ENCODE peak calls at places on chromosomes 3 and 15, in seven cellular contexts. One of them, this sample, is unnamed.

GRCh38 chr15:57044072-57044702 is 125.7 kb downstream of the TCF12 start:
- DNase-seq in A549: no peak
- DNase-seq in BE2C: no peak
- DNase-seq in foreskin fibroblast: no peak
- DNase-seq in fibroblast of mammary gland: no peak
- DNase-seq in mammary epithelial cell: no peak
- DNase-seq in endothelial cell of umbilical vein: no peak
- DNase-seq in this sample: peak; percentile 15

GRCh38 chr15:73632670-73633058 is 525 bp downstream of the NPTN start:
- DNase-seq in A549: no peak
- DNase-seq in fibroblast of mammary gland: no peak
- DNase-seq in mammary epithelial cell: no peak
- DNase-seq in foreskin fibroblast: no peak
- DNase-seq in BE2C: peak; percentile 26
- DNase-seq in endothelial cell of umbilical vein: no peak
- DNase-seq in this sample: no peak

GRCh38 chr15:42494998-42495360 is 455 bp upstream of the SNAP23 start:
- DNase-seq in fibroblast of mammary gland: peak; percentile 67
- DNase-seq in A549: peak; percentile 25
- DNase-seq in mammary epithelial cell: peak; percentile 64
- DNase-seq in foreskin fibroblast: peak; percentile 79
- DNase-seq in endothelial cell of umbilical vein: peak; percentile 86
- DNase-seq in BE2C: no peak
- DNase-seq in this sample: peak; percentile 76

GRCh38 chr3:46019707-46020106 is 7.6 kb downstream of the XCR1 start:
- DNase-seq in foreskin fibroblast: peak; percentile 28
- DNase-seq in A549: no peak
- DNase-seq in BE2C: no peak
- DNase-seq in mammary epithelial cell: peak; percentile 63
- DNase-seq in fibroblast of mammary gland: peak; percentile 10
- DNase-seq in endothelial cell of umbilical vein: no peak
- DNase-seq in this sample: peak; percentile 21

GRCh38 chr15:68113273-68113672 is 59.2 kb downstream of the PIAS1 start:
- DNase-seq in endothelial cell of umbilical vein: peak; percentile 42
- DNase-seq in BE2C: no peak
- DNase-seq in mammary epithelial cell: no peak
- DNase-seq in fibroblast of mammary gland: peak; percentile 45
- DNase-seq in A549: no peak
- DNase-seq in foreskin fibroblast: peak; percentile 50
- DNase-seq in this sample: no peak

GRCh38 chr15:29348308-29348914 is 78.8 kb upstream of the NSMCE3 start:
- DNase-seq in fibroblast of mammary gland: no peak
- DNase-seq in mammary epithelial cell: no peak
- DNase-seq in foreskin fibroblast: peak; percentile 22
- DNase-seq in endothelial cell of umbilical vein: no peak
- DNase-seq in A549: no peak
- DNase-seq in BE2C: no peak
- DNase-seq in this sample: peak; percentile 1

GRCh38 chr15:52217186-52217585 is 26.0 kb upstream of the GNB5 start:
- DNase-seq in BE2C: peak; percentile 53
- DNase-seq in A549: peak; percentile 21
- DNase-seq in foreskin fibroblast: no peak
- DNase-seq in endothelial cell of umbilical vein: no peak
- DNase-seq in mammary epithelial cell: no peak
- DNase-seq in fibroblast of mammary gland: no peak
- DNase-seq in this sample: peak; percentile 14

GRCh38 chr3:126342991-126343661 is 14.1 kb downstream of the KLF15 start:
- DNase-seq in A549: no peak
- DNase-seq in foreskin fibroblast: peak; percentile 30
- DNase-seq in fibroblast of mammary gland: peak; percentile 47
- DNase-seq in endothelial cell of umbilical vein: no peak
- DNase-seq in BE2C: peak; percentile 72
- DNase-seq in mammary epithelial cell: no peak
- DNase-seq in this sample: peak; percentile 2

GRCh38 chr15:58839485-58839884 is 68.4 kb downstream of the MINDY2 start:
- DNase-seq in foreskin fibroblast: no peak
- DNase-seq in fibroblast of mammary gland: peak; percentile 31
- DNase-seq in A549: peak; percentile 31
- DNase-seq in endothelial cell of umbilical vein: no peak
- DNase-seq in mammary epithelial cell: peak; percentile 7
- DNase-seq in BE2C: no peak
- DNase-seq in this sample: peak; percentile 15

GRCh38 chr3:154428369-154429206 is 1.4 kb downstream of the GPR149 start:
- DNase-seq in endothelial cell of umbilical vein: no peak
- DNase-seq in mammary epithelial cell: no peak
- DNase-seq in A549: no peak
- DNase-seq in fibroblast of mammary gland: no peak
- DNase-seq in BE2C: peak; percentile 5
- DNase-seq in foreskin fibroblast: peak; percentile 55
- DNase-seq in this sample: no peak

GRCh38 chr3:162586591-162586990 is 1090.0 kb downstream of the OTOL1 start:
- DNase-seq in endothelial cell of umbilical vein: no peak
- DNase-seq in A549: no peak
- DNase-seq in foreskin fibroblast: peak; percentile 29
- DNase-seq in fibroblast of mammary gland: peak; percentile 11
- DNase-seq in BE2C: no peak
- DNase-seq in mammary epithelial cell: no peak
- DNase-seq in this sample: no peak

GRCh38 chr15:58551764-58552504 is 120.1 kb downstream of the LIPC start:
- DNase-seq in foreskin fibroblast: peak; percentile 91
- DNase-seq in endothelial cell of umbilical vein: peak; percentile 75
- DNase-seq in BE2C: no peak
- DNase-seq in fibroblast of mammary gland: peak; percentile 98
- DNase-seq in mammary epithelial cell: peak; percentile 92
- DNase-seq in A549: no peak
- DNase-seq in this sample: peak; percentile 70

GRCh38 chr3:84974347-84974746 is 15.6 kb downstream of the CADM2 start:
- DNase-seq in fibroblast of mammary gland: no peak
- DNase-seq in mammary epithelial cell: no peak
- DNase-seq in BE2C: no peak
- DNase-seq in endothelial cell of umbilical vein: no peak
- DNase-seq in foreskin fibroblast: peak; percentile 5
- DNase-seq in A549: no peak
- DNase-seq in this sample: peak; percentile 27
- TF ChIP-seq CTCF in fibroblast of mammary gland: no peak
- TF ChIP-seq CTCF in mammary epithelial cell: peak; percentile 22
- TF ChIP-seq CTCF in BE2C: peak; percentile 43
- TF ChIP-seq CTCF in endothelial cell of umbilical vein: no peak
- TF ChIP-seq CTCF in foreskin fibroblast: no peak
- TF ChIP-seq CTCF in A549: peak; percentile 20
- TF ChIP-seq CTCF in this sample: no peak

GRCh38 chr3:49805884-49806701 is 3.0 kb downstream of the INKA1 start:
- DNase-seq in fibroblast of mammary gland: no peak
- DNase-seq in endothelial cell of umbilical vein: peak; percentile 95
- DNase-seq in mammary epithelial cell: no peak
- DNase-seq in A549: no peak
- DNase-seq in BE2C: peak; percentile 20
- DNase-seq in foreskin fibroblast: peak; percentile 52
- DNase-seq in this sample: no peak

GRCh38 chr3:49805367-49805782 is 2.3 kb downstream of the INKA1 start:
- DNase-seq in fibroblast of mammary gland: peak; percentile 93
- DNase-seq in foreskin fibroblast: peak; percentile 94
- DNase-seq in BE2C: peak; percentile 28
- DNase-seq in mammary epithelial cell: no peak
- DNase-seq in A549: no peak
- DNase-seq in endothelial cell of umbilical vein: peak; percentile 93
- DNase-seq in this sample: no peak

GRCh38 chr3:49804141-49805041 is 1.3 kb downstream of the INKA1 start:
- DNase-seq in foreskin fibroblast: peak; percentile 54
- DNase-seq in BE2C: no peak
- DNase-seq in endothelial cell of umbilical vein: peak; percentile 54
- DNase-seq in A549: no peak
- DNase-seq in mammary epithelial cell: peak; percentile 25
- DNase-seq in fibroblast of mammary gland: no peak
- DNase-seq in this sample: no peak

GRCh38 chr3:49807427-49808114 is 4.5 kb downstream of the INKA1 start:
- DNase-seq in BE2C: no peak
- DNase-seq in fibroblast of mammary gland: no peak
- DNase-seq in foreskin fibroblast: peak; percentile 31
- DNase-seq in A549: no peak
- DNase-seq in mammary epithelial cell: peak; percentile 44
- DNase-seq in endothelial cell of umbilical vein: peak; percentile 32
- DNase-seq in this sample: peak; percentile 77

GRCh38 chr3:49806838-49807237 is 3.8 kb downstream of the INKA1 start:
- DNase-seq in foreskin fibroblast: no peak
- DNase-seq in fibroblast of mammary gland: no peak
- DNase-seq in BE2C: no peak
- DNase-seq in mammary epithelial cell: no peak
- DNase-seq in endothelial cell of umbilical vein: peak; percentile 21
- DNase-seq in A549: no peak
- DNase-seq in this sample: no peak
- H3K4me3 ChIP-seq in foreskin fibroblast: no peak overlapping the region
- H3K4me3 ChIP-seq in fibroblast of mammary gland: no peak overlapping the region
- H3K4me3 ChIP-seq in BE2C: no peak overlapping the region
- H3K4me3 ChIP-seq in mammary epithelial cell: no peak overlapping the region
- H3K4me3 ChIP-seq in endothelial cell of umbilical vein: no peak overlapping the region
- H3K4me3 ChIP-seq in A549: no peak overlapping the region
- H3K4me3 ChIP-seq in this sample: no peak overlapping the region

GRCh38 chr15:31362121-31362520 is 35.5 kb downstream of the KLF13 start:
- DNase-seq in foreskin fibroblast: no peak
- DNase-seq in BE2C: no peak
- DNase-seq in mammary epithelial cell: no peak
- DNase-seq in endothelial cell of umbilical vein: no peak
- DNase-seq in fibroblast of mammary gland: no peak
- DNase-seq in A549: no peak
- DNase-seq in this sample: no peak

GRCh38 chr15:31361764-31362120 is 35.1 kb downstream of the KLF13 start:
- DNase-seq in A549: no peak
- DNase-seq in fibroblast of mammary gland: no peak
- DNase-seq in foreskin fibroblast: no peak
- DNase-seq in mammary epithelial cell: no peak
- DNase-seq in endothelial cell of umbilical vein: no peak
- DNase-seq in BE2C: no peak
- DNase-seq in this sample: no peak

GRCh38 chr15:31360158-31360561 is 33.5 kb downstream of the KLF13 start:
- DNase-seq in A549: no peak
- DNase-seq in foreskin fibroblast: no peak
- DNase-seq in endothelial cell of umbilical vein: no peak
- DNase-seq in fibroblast of mammary gland: no peak
- DNase-seq in BE2C: no peak
- DNase-seq in mammary epithelial cell: no peak
- DNase-seq in this sample: no peak

GRCh38 chr15:31359722-31360111 is 33.1 kb downstream of the KLF13 start:
- DNase-seq in fibroblast of mammary gland: no peak
- DNase-seq in mammary epithelial cell: no peak
- DNase-seq in foreskin fibroblast: no peak
- DNase-seq in A549: no peak
- DNase-seq in BE2C: no peak
- DNase-seq in endothelial cell of umbilical vein: no peak
- DNase-seq in this sample: no peak

DNA sequence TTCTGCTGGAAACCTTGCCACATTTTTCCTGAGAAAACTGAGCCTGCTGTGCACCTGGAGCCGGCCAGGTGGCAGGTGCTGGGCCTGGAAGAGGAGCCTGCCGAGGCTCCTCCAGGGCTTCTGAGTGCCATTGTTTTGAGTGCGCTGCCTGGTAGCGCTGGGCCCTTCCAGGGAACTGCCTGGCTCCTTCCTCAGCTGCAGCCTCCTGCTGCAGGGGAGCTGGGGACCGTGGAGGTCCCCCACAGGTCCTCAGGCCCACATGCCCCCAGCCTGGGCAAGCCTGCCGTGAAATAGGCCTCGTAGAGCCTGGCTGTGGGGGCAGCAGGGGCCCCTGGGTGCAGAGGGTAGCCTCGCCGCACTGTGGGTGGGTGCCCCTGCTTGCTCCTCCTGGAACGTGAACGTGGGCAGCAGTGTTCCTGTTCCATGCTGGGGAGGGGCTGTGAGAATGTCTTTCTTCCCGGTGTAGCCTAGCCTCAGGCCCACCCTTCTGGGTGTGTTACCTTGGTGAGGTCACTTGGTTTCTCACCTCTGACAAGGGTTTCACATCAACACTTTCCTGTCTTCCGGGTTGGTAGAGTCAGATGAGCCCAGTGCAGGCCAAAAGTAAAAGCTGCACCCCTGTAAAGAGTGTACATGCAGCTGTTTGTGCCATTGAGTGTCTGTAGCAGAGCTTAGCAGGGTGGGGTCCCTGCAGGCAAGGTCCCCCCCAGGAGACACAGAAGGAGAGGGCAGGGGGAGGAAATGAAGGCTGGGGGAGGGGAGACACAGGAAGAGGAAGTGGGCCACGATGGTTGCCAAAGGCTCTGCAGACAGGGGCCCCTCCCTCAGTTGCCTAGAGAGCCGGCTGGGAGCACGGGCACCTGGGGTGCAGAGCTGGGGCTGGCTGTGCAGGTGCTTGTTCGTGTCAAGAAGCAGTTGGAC is 34.5 kb downstream of the KLF13 start:
- DNase-seq in BE2C: no peak
- DNase-seq in A549: no peak
- DNase-seq in endothelial cell of umbilical vein: no peak
- DNase-seq in mammary epithelial cell: no peak
- DNase-seq in fibroblast of mammary gland: no peak
- DNase-seq in foreskin fibroblast: no peak
- DNase-seq in this sample: peak; percentile 43
- TF ChIP-seq CTCF in BE2C: no peak
- TF ChIP-seq CTCF in A549: no peak
- TF ChIP-seq CTCF in endothelial cell of umbilical vein: no peak
- TF ChIP-seq CTCF in mammary epithelial cell: no peak
- TF ChIP-seq CTCF in fibroblast of mammary gland: no peak
- TF ChIP-seq CTCF in foreskin fibroblast: no peak
- TF ChIP-seq CTCF in this sample: peak; percentile 11

GRCh38 chr3:14432996-14433572 is 30.7 kb downstream of the SLC6A6 start:
- DNase-seq in endothelial cell of umbilical vein: no peak
- DNase-seq in BE2C: no peak
- DNase-seq in A549: no peak
- DNase-seq in fibroblast of mammary gland: no peak
- DNase-seq in mammary epithelial cell: no peak
- DNase-seq in foreskin fibroblast: no peak
- DNase-seq in this sample: no peak

GRCh38 chr3:14431928-14432834 is 29.8 kb downstream of the SLC6A6 start:
- DNase-seq in foreskin fibroblast: peak; percentile 94
- DNase-seq in endothelial cell of umbilical vein: peak; percentile 83
- DNase-seq in BE2C: peak; percentile 89
- DNase-seq in A549: peak; percentile 91
- DNase-seq in mammary epithelial cell: peak; percentile 81
- DNase-seq in fibroblast of mammary gland: peak; percentile 69
- DNase-seq in this sample: peak; percentile 85

GRCh38 chr3:14429689-14430452 is 27.5 kb downstream of the SLC6A6 start:
- DNase-seq in foreskin fibroblast: no peak
- DNase-seq in A549: no peak
- DNase-seq in fibroblast of mammary gland: no peak
- DNase-seq in mammary epithelial cell: no peak
- DNase-seq in endothelial cell of umbilical vein: no peak
- DNase-seq in BE2C: no peak
- DNase-seq in this sample: no peak

GRCh38 chr3:14430706-14431470 is 28.5 kb downstream of the SLC6A6 start:
- DNase-seq in endothelial cell of umbilical vein: no peak
- DNase-seq in foreskin fibroblast: peak; percentile 38
- DNase-seq in A549: no peak
- DNase-seq in mammary epithelial cell: no peak
- DNase-seq in fibroblast of mammary gland: no peak
- DNase-seq in BE2C: no peak
- DNase-seq in this sample: no peak

DNA sequence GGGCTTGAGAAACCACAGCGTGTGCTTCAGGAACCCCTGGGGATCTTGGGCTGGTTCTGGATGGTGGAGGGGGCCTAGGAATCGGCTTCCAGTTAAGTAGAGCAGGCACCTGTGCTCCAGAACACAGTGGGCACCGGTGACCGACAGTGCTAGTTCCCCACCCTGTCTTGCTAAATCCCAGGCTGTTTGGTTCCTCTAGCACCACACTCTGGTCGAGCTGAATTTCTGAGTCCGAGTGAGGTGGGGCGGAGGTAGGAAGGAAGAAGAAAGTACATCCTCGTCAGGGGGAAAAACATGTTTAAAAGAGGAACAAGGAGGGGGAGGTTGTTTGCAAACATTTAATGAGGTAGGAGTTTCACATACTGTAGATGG is 29.1 kb downstream of the SLC6A6 start:
- DNase-seq in BE2C: no peak
- DNase-seq in foreskin fibroblast: no peak
- DNase-seq in fibroblast of mammary gland: no peak
- DNase-seq in endothelial cell of umbilical vein: no peak
- DNase-seq in A549: no peak
- DNase-seq in mammary epithelial cell: no peak
- DNase-seq in this sample: no peak
- H3K4me3 ChIP-seq in BE2C: no peak overlapping the region
- H3K4me3 ChIP-seq in foreskin fibroblast: no peak overlapping the region
- H3K4me3 ChIP-seq in fibroblast of mammary gland: no peak overlapping the region
- H3K4me3 ChIP-seq in endothelial cell of umbilical vein: no peak overlapping the region
- H3K4me3 ChIP-seq in A549: no peak overlapping the region
- H3K4me3 ChIP-seq in mammary epithelial cell: no peak overlapping the region
- H3K4me3 ChIP-seq in this sample: no peak overlapping the region